ENCODE peak calls at places on chromosomes 6 and 20, in nine cellular contexts. One of them, this sample, is unnamed.

GRCh38 chr6:34246563-34247391 is 2.0 kb downstream of the SMIM29 start:
- DNase-seq in RWPE1: no peak
- DNase-seq in OCI-LY7: peak; percentile 73
- DNase-seq in aorta: no peak
- DNase-seq in HepG2: peak; percentile 49
- DNase-seq in brain microvascular endothelial cell: peak; percentile 28
- DNase-seq in right cardiac atrium: peak; percentile 75
- DNase-seq in ovary: no peak
- DNase-seq in neural progenitor cell: peak; percentile 49
- DNase-seq in this sample: no peak

GRCh38 chr6:17269840-17270239 is 11.3 kb upstream of the RBM24 start:
- DNase-seq in RWPE1: no peak
- DNase-seq in OCI-LY7: no peak
- DNase-seq in aorta: no peak
- DNase-seq in HepG2: no peak
- DNase-seq in brain microvascular endothelial cell: peak; percentile 22
- DNase-seq in right cardiac atrium: no peak
- DNase-seq in ovary: no peak
- DNase-seq in neural progenitor cell: no peak
- DNase-seq in this sample: no peak

GRCh38 chr6:158207452-158207788 is 39.3 kb downstream of the GTF2H5 start:
- DNase-seq in RWPE1: peak; percentile 32
- DNase-seq in OCI-LY7: no peak
- DNase-seq in aorta: no peak
- DNase-seq in HepG2: peak; percentile 80
- DNase-seq in brain microvascular endothelial cell: peak; percentile 83
- DNase-seq in right cardiac atrium: no peak
- DNase-seq in ovary: no peak
- DNase-seq in neural progenitor cell: no peak
- DNase-seq in this sample: no peak

GRCh38 chr6:33847867-33848266 is 44.1 kb upstream of the MLN start:
- DNase-seq in RWPE1: no peak
- DNase-seq in OCI-LY7: no peak
- DNase-seq in aorta: no peak
- DNase-seq in HepG2: no peak
- DNase-seq in brain microvascular endothelial cell: no peak
- DNase-seq in right cardiac atrium: no peak
- DNase-seq in ovary: no peak
- DNase-seq in neural progenitor cell: no peak
- DNase-seq in this sample: no peak

GRCh38 chr6:33725222-33725621 is 13.7 kb upstream of the UQCC2 start:
- DNase-seq in RWPE1: no peak
- DNase-seq in OCI-LY7: no peak
- DNase-seq in aorta: no peak
- DNase-seq in HepG2: no peak
- DNase-seq in brain microvascular endothelial cell: no peak
- DNase-seq in right cardiac atrium: no peak
- DNase-seq in ovary: no peak
- DNase-seq in neural progenitor cell: no peak
- DNase-seq in this sample: no peak

GRCh38 chr20:3406481-3407425 is 716 bp downstream of the DNAAF9 start:
- DNase-seq in RWPE1: peak; percentile 50
- DNase-seq in OCI-LY7: no peak
- DNase-seq in aorta: peak; percentile 56
- DNase-seq in HepG2: peak; percentile 16
- DNase-seq in brain microvascular endothelial cell: peak; percentile 37
- DNase-seq in right cardiac atrium: peak; percentile 66
- DNase-seq in ovary: peak; percentile 42
- DNase-seq in neural progenitor cell: peak; percentile 60
- DNase-seq in this sample: no peak

GRCh38 chr20:29298271-29298590 is 1959.2 kb upstream of the DEFB115 start:
- DNase-seq in RWPE1: no peak
- DNase-seq in OCI-LY7: no peak
- DNase-seq in aorta: no peak
- DNase-seq in HepG2: no peak
- DNase-seq in brain microvascular endothelial cell: no peak
- DNase-seq in right cardiac atrium: no peak
- DNase-seq in ovary: no peak
- DNase-seq in neural progenitor cell: no peak
- DNase-seq in this sample: no peak

GRCh38 chr6:167150815-167151557 is 6.8 kb downstream of the GPR31 start:
- DNase-seq in RWPE1: no peak
- DNase-seq in OCI-LY7: peak; percentile 51
- DNase-seq in aorta: no peak
- DNase-seq in HepG2: no peak
- DNase-seq in brain microvascular endothelial cell: no peak
- DNase-seq in right cardiac atrium: no peak
- DNase-seq in ovary: no peak
- DNase-seq in neural progenitor cell: no peak
- DNase-seq in this sample: no peak

GRCh38 chr6:25138697-25139051 is 140.5 kb upstream of the CARMIL1 start:
- DNase-seq in RWPE1: no peak
- DNase-seq in OCI-LY7: peak; percentile 31
- DNase-seq in aorta: no peak
- DNase-seq in HepG2: no peak
- DNase-seq in brain microvascular endothelial cell: no peak
- DNase-seq in right cardiac atrium: no peak
- DNase-seq in ovary: no peak
- DNase-seq in neural progenitor cell: no peak
- DNase-seq in this sample: no peak

GRCh38 chr6:157813757-157814455 is 9.1 kb upstream of the SNX9 start:
- DNase-seq in RWPE1: no peak
- DNase-seq in OCI-LY7: no peak
- DNase-seq in aorta: no peak
- DNase-seq in HepG2: no peak
- DNase-seq in brain microvascular endothelial cell: peak; percentile 54
- DNase-seq in right cardiac atrium: no peak
- DNase-seq in ovary: no peak
- DNase-seq in neural progenitor cell: no peak
- DNase-seq in this sample: no peak

GRCh38 chr6:33276864-33277662 is at the start of gene B3GALT4:
- DNase-seq in RWPE1: peak; percentile 81
- DNase-seq in OCI-LY7: peak; percentile 83
- DNase-seq in aorta: peak; percentile 84
- DNase-seq in HepG2: no peak
- DNase-seq in brain microvascular endothelial cell: peak; percentile 44
- DNase-seq in right cardiac atrium: peak; percentile 93
- DNase-seq in ovary: peak; percentile 82
- DNase-seq in neural progenitor cell: peak; percentile 93
- DNase-seq in this sample: no peak

GRCh38 chr6:32580593-32580992 is 9.1 kb downstream of the HLA-DRB1 start:
- DNase-seq in RWPE1: no peak
- DNase-seq in OCI-LY7: no peak
- DNase-seq in aorta: no peak
- DNase-seq in HepG2: no peak
- DNase-seq in brain microvascular endothelial cell: no peak
- DNase-seq in right cardiac atrium: no peak
- DNase-seq in ovary: no peak
- DNase-seq in neural progenitor cell: no peak
- DNase-seq in this sample: no peak

GRCh38 chr6:125753218-125753936 is 3.9 kb downstream of the HEY2 start:
- DNase-seq in RWPE1: no peak
- DNase-seq in OCI-LY7: peak; percentile 41
- DNase-seq in aorta: no peak
- DNase-seq in HepG2: peak; percentile 33
- DNase-seq in brain microvascular endothelial cell: no peak
- DNase-seq in right cardiac atrium: no peak
- DNase-seq in ovary: no peak
- DNase-seq in neural progenitor cell: peak; percentile 8
- DNase-seq in this sample: no peak

GRCh38 chr6:33619166-33619565 is 2.0 kb upstream of the ITPR3 start:
- DNase-seq in RWPE1: no peak
- DNase-seq in OCI-LY7: no peak
- DNase-seq in aorta: no peak
- DNase-seq in HepG2: no peak
- DNase-seq in brain microvascular endothelial cell: no peak
- DNase-seq in right cardiac atrium: no peak
- DNase-seq in ovary: no peak
- DNase-seq in neural progenitor cell: no peak
- DNase-seq in this sample: no peak

GRCh38 chr6:156351346-156351966 is 425.7 kb upstream of the ARID1B start:
- DNase-seq in RWPE1: no peak
- DNase-seq in OCI-LY7: no peak
- DNase-seq in aorta: no peak
- DNase-seq in HepG2: no peak
- DNase-seq in brain microvascular endothelial cell: no peak
- DNase-seq in right cardiac atrium: peak; percentile 67
- DNase-seq in ovary: no peak
- DNase-seq in neural progenitor cell: no peak
- DNase-seq in this sample: no peak

GRCh38 chr6:87436435-87436834 is 28.7 kb downstream of the CFAP206 start:
- DNase-seq in RWPE1: peak; percentile 62
- DNase-seq in OCI-LY7: peak; percentile 72
- DNase-seq in aorta: no peak
- DNase-seq in HepG2: peak; percentile 55
- DNase-seq in brain microvascular endothelial cell: peak; percentile 72
- DNase-seq in right cardiac atrium: no peak
- DNase-seq in ovary: no peak
- DNase-seq in neural progenitor cell: peak; percentile 89
- DNase-seq in this sample: no peak

GRCh38 chr6:148565931-148566663 is 180.7 kb upstream of the UST start:
- DNase-seq in RWPE1: peak; percentile 34
- DNase-seq in OCI-LY7: no peak
- DNase-seq in aorta: peak; percentile 88
- DNase-seq in HepG2: no peak
- DNase-seq in brain microvascular endothelial cell: peak; percentile 95
- DNase-seq in right cardiac atrium: peak; percentile 58
- DNase-seq in ovary: no peak
- DNase-seq in neural progenitor cell: no peak
- DNase-seq in this sample: no peak

GRCh38 chr6:41073968-41074691 is 1.4 kb downstream of the NFYA start:
- DNase-seq in RWPE1: peak; percentile 5
- DNase-seq in OCI-LY7: no peak
- DNase-seq in aorta: no peak
- DNase-seq in HepG2: no peak
- DNase-seq in brain microvascular endothelial cell: peak; percentile 3
- DNase-seq in right cardiac atrium: no peak
- DNase-seq in ovary: no peak
- DNase-seq in neural progenitor cell: peak; percentile 22
- DNase-seq in this sample: no peak

GRCh38 chr6:155224618-155225017 is 39.2 kb upstream of the CLDN20 start:
- DNase-seq in RWPE1: no peak
- DNase-seq in OCI-LY7: no peak
- DNase-seq in aorta: no peak
- DNase-seq in HepG2: no peak
- DNase-seq in brain microvascular endothelial cell: no peak
- DNase-seq in right cardiac atrium: no peak
- DNase-seq in ovary: no peak
- DNase-seq in neural progenitor cell: no peak
- DNase-seq in this sample: no peak

GRCh38 chr20:35972445-35972844 is 4.1 kb downstream of the CNBD2 start:
- DNase-seq in RWPE1: no peak
- DNase-seq in OCI-LY7: no peak
- DNase-seq in aorta: no peak
- DNase-seq in HepG2: no peak
- DNase-seq in brain microvascular endothelial cell: no peak
- DNase-seq in right cardiac atrium: no peak
- DNase-seq in ovary: no peak
- DNase-seq in neural progenitor cell: no peak
- DNase-seq in this sample: no peak

GRCh38 chr20:32285621-32286334 is 8.3 kb downstream of the KIF3B start:
- DNase-seq in RWPE1: no peak
- DNase-seq in OCI-LY7: peak; percentile 88
- DNase-seq in aorta: no peak
- DNase-seq in HepG2: no peak
- DNase-seq in brain microvascular endothelial cell: peak; percentile 24
- DNase-seq in right cardiac atrium: no peak
- DNase-seq in ovary: no peak
- DNase-seq in neural progenitor cell: no peak
- DNase-seq in this sample: no peak

GRCh38 chr6:397056-397455 is 5.5 kb downstream of the IRF4 start:
- DNase-seq in RWPE1: no peak
- DNase-seq in OCI-LY7: no peak
- DNase-seq in aorta: no peak
- DNase-seq in HepG2: no peak
- DNase-seq in brain microvascular endothelial cell: no peak
- DNase-seq in right cardiac atrium: no peak
- DNase-seq in ovary: no peak
- DNase-seq in neural progenitor cell: no peak
- DNase-seq in this sample: no peak
- H3K27ac ChIP-seq in RWPE1: no peak overlapping the region
- H3K27ac ChIP-seq in OCI-LY7: no peak overlapping the region
- H3K27ac ChIP-seq in aorta: no peak overlapping the region
- H3K27ac ChIP-seq in HepG2: no peak overlapping the region
- H3K27ac ChIP-seq in brain microvascular endothelial cell: no peak overlapping the region
- H3K27ac ChIP-seq in right cardiac atrium: no peak overlapping the region
- H3K27ac ChIP-seq in ovary: no peak overlapping the region
- H3K27ac ChIP-seq in neural progenitor cell: no peak overlapping the region
- H3K27ac ChIP-seq in this sample: no peak overlapping the region

GRCh38 chr6:28657367-28657755 is 131.7 kb downstream of the GPX5 start:
- DNase-seq in RWPE1: no peak
- DNase-seq in OCI-LY7: no peak
- DNase-seq in aorta: no peak
- DNase-seq in HepG2: no peak
- DNase-seq in brain microvascular endothelial cell: no peak
- DNase-seq in right cardiac atrium: no peak
- DNase-seq in ovary: no peak
- DNase-seq in neural progenitor cell: no peak
- DNase-seq in this sample: no peak
- H3K27ac ChIP-seq in RWPE1: no peak overlapping the region
- H3K27ac ChIP-seq in OCI-LY7: no peak overlapping the region
- H3K27ac ChIP-seq in aorta: no peak overlapping the region
- H3K27ac ChIP-seq in HepG2: no peak overlapping the region
- H3K27ac ChIP-seq in brain microvascular endothelial cell: no peak overlapping the region
- H3K27ac ChIP-seq in right cardiac atrium: no peak overlapping the region
- H3K27ac ChIP-seq in ovary: no peak overlapping the region
- H3K27ac ChIP-seq in neural progenitor cell: no peak overlapping the region
- H3K27ac ChIP-seq in this sample: no peak overlapping the region

GRCh38 chr6:71524201-71524600 is 235.6 kb downstream of the OGFRL1 start:
- DNase-seq in RWPE1: no peak
- DNase-seq in OCI-LY7: no peak
- DNase-seq in aorta: no peak
- DNase-seq in HepG2: no peak
- DNase-seq in brain microvascular endothelial cell: no peak
- DNase-seq in right cardiac atrium: no peak
- DNase-seq in ovary: no peak
- DNase-seq in neural progenitor cell: no peak
- DNase-seq in this sample: no peak
- H3K27ac ChIP-seq in RWPE1: no peak overlapping the region
- H3K27ac ChIP-seq in OCI-LY7: no peak overlapping the region
- H3K27ac ChIP-seq in aorta: no peak overlapping the region
- H3K27ac ChIP-seq in HepG2: no peak overlapping the region
- H3K27ac ChIP-seq in brain microvascular endothelial cell: no peak overlapping the region
- H3K27ac ChIP-seq in right cardiac atrium: no peak overlapping the region
- H3K27ac ChIP-seq in ovary: no peak overlapping the region
- H3K27ac ChIP-seq in neural progenitor cell: no peak overlapping the region
- H3K27ac ChIP-seq in this sample: no peak overlapping the region

DNA sequence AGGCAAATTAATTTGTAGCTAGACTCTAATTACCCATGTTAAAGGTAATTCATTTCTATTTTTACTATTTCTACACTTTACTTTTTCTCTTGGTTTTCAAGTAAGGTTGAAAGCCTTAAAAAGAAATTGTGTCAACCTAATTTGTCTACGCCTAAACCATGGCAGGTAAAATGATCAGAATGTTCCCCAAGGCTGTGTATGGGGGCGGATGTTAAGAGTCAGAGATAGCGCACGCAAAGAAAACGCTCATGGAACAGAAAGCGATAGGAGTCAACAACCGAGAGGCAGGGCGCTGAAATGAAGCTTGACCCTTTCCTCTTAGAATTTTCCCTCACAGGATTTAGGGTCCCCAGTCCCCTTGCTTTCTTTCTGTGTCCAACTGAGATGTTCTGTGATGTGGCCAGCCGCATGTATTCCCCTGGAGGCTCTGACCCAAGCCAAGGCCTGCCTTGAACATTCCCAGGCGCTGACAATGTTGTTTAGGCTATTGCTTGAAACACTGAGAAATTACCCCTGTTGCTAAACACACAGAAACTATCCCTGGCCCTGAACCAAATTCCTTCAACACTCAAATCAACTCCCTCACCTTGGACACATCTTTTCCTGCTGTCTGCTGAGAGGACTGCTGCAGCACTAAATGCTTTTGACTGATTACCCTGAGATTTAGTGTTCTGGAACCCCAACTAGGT is 10.9 kb downstream of the PSMB1 start:
- DNase-seq in RWPE1: no peak
- DNase-seq in OCI-LY7: no peak
- DNase-seq in aorta: no peak
- DNase-seq in HepG2: no peak
- DNase-seq in brain microvascular endothelial cell: no peak
- DNase-seq in right cardiac atrium: no peak
- DNase-seq in ovary: no peak
- DNase-seq in neural progenitor cell: no peak
- DNase-seq in this sample: no peak
- H3K27ac ChIP-seq in RWPE1: no peak overlapping the region
- H3K27ac ChIP-seq in OCI-LY7: no peak overlapping the region
- H3K27ac ChIP-seq in aorta: no peak overlapping the region
- H3K27ac ChIP-seq in HepG2: no peak overlapping the region
- H3K27ac ChIP-seq in brain microvascular endothelial cell: no peak overlapping the region
- H3K27ac ChIP-seq in right cardiac atrium: no peak overlapping the region
- H3K27ac ChIP-seq in ovary: no peak overlapping the region
- H3K27ac ChIP-seq in neural progenitor cell: no peak overlapping the region
- H3K27ac ChIP-seq in this sample: no peak overlapping the region

This sample was measured in RWPE2.